ENCODE peak calls at places on chromosomes 3 and 15, in eight cellular contexts. O is endothelial cell, K is IMR-90, I is ovary, U is WERI-Rb-1, J is Calu3, L is progenitor cell of endocrine pancreas, P is GM13977. F is an unnamed sample.

GRCh38 chr3:195096484-195097330 is 174.3 kb downstream of the XXYLT1 start:
- DNase-seq in O (no peak), K (no peak), I (no peak), U (no peak), J (no peak), L (no peak), P (no peak), F (no peak)

GRCh38 chr15:40106203-40107161 is 2.2 kb downstream of the BMF start:
- DNase-seq in O (peak; percentile 49), K (peak; percentile 49), I (peak; percentile 62), U (peak; percentile 66), J (peak; percentile 70), L (peak; percentile 49), P (peak; percentile 83), F (peak; percentile 74)

GRCh38 chr3:52403271-52403841 is 41.5 kb downstream of the SEMA3G start:
- DNase-seq in O (no peak), K (no peak), I (peak; percentile 15), U (no peak), J (no peak), L (no peak), P (no peak), F (no peak)

GRCh38 chr3:27043328-27043956 is 325.7 kb downstream of the NEK10 start:
- DNase-seq in O (no peak), K (no peak), I (no peak), U (no peak), J (no peak), L (no peak), P (no peak), F (no peak)

GRCh38 chr3:150407051-150407817 is 864 bp upstream of the TSC22D2 start:
- DNase-seq in O (no peak), K (peak; percentile 22), I (no peak), U (no peak), J (no peak), L (no peak), P (peak; percentile 7), F (peak; percentile 11)

GRCh38 chr3:14989943-14990753 is 42.8 kb downstream of the NR2C2 start:
- DNase-seq in O (no peak), K (no peak), I (no peak), U (no peak), J (peak; percentile 2), L (no peak), P (no peak), F (no peak)

GRCh38 chr3:149657796-149658443 is at the start of gene WWTR1:
- DNase-seq in O (peak; percentile 81), K (peak; percentile 94), I (peak; percentile 94), U (no peak), J (peak; percentile 99), L (peak; percentile 67), P (peak; percentile 86), F (peak; percentile 85)

GRCh38 chr15:66290007-66290406 is 3.4 kb upstream of the DIS3L start:
- DNase-seq in O (no peak), K (no peak), I (no peak), U (no peak), J (no peak), L (no peak), P (no peak), F (no peak)

GRCh38 chr3:126167550-126167949 is 12.8 kb downstream of the ALDH1L1 start:
- DNase-seq in O (no peak), K (no peak), I (no peak), U (no peak), J (no peak), L (no peak), P (no peak), F (no peak)

GRCh38 chr3:110384601-110385000 is 687.0 kb upstream of the NECTIN3 start:
- DNase-seq in O (no peak), K (peak; percentile 84), I (no peak), U (no peak), J (no peak), L (no peak), P (no peak), F (no peak)

GRCh38 chr3:181568248-181568647 is 143.5 kb upstream of the SOX2 start:
- DNase-seq in O (no peak), K (no peak), I (no peak), U (no peak), J (no peak), L (no peak), P (no peak), F (no peak)

GRCh38 chr15:41892621-41893421 is 1.0 kb downstream of the SPTBN5 start:
- DNase-seq in O (no peak), K (no peak), I (no peak), U (no peak), J (no peak), L (no peak), P (peak; percentile 31), F (no peak)

GRCh38 chr15:40893019-40893723 is 1.1 kb upstream of the VPS18 start:
- DNase-seq in O (no peak), K (no peak), I (peak; percentile 55), U (no peak), J (no peak), L (no peak), P (no peak), F (no peak)

GRCh38 chr15:79644091-79644490 is 212.0 kb downstream of the MINAR1 start:
- DNase-seq in O (no peak), K (peak; percentile 85), I (no peak), U (no peak), J (no peak), L (no peak), P (no peak), F (no peak)

GRCh38 chr3:108599677-108600409 is 10.3 kb downstream of the DZIP3 start:
- DNase-seq in O (no peak), K (no peak), I (no peak), U (no peak), J (no peak), L (no peak), P (no peak), F (no peak)

GRCh38 chr3:151772825-151773480 is 39.2 kb downstream of the AADACL2 start:
- DNase-seq in O (no peak), K (no peak), I (no peak), U (no peak), J (no peak), L (no peak), P (no peak), F (no peak)

GRCh38 chr3:197017003-197017402 is 12.6 kb downstream of the MELTF start:
- DNase-seq in O (no peak), K (no peak), I (no peak), U (no peak), J (no peak), L (no peak), P (no peak), F (no peak)

GRCh38 chr15:63969652-63970421 is 76.4 kb downstream of the DAPK2 start:
- DNase-seq in O (no peak), K (no peak), I (no peak), U (no peak), J (no peak), L (no peak), P (no peak), F (no peak)

GRCh38 chr15:31214158-31214863 is 112.3 kb upstream of the KLF13 start:
- DNase-seq in O (no peak), K (no peak), I (no peak), U (no peak), J (no peak), L (no peak), P (no peak), F (no peak)
- TF ChIP-seq CTCF in O (no peak), K (no peak), I (no peak), U (no peak), J (no peak), L (no peak), P (no peak), F (no peak)

DNA sequence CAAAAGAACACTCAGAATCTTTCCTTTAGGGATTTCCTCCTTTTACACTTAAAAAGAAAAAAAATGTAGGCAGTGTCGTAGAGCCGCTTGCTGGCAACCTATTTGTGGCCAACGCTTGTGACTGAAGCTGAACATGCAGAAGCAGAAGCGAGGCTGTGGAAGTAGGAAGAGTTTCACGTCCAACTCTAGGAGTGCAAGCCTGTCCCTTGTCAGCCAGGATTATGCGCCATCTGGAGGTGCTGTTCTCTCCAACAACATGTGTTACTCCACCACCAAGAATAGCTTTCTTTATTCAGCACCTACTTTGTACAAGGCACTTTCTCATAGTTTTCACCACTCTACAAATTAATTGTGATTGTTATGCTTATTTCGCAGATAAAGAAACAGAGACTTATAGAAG is 223.2 kb upstream of the LMCD1 start:
- DNase-seq in O (no peak), K (no peak), I (no peak), U (peak; percentile 45), J (no peak), L (no peak), P (no peak), F (no peak)
- TF ChIP-seq CTCF in O (no peak), K (no peak), I (no peak), U (peak; percentile 15), J (no peak), L (no peak), P (peak; percentile 1), F (no peak)

GRCh38 chr15:98568382-98569017 is 79.8 kb upstream of the IGF1R start:
- DNase-seq in O (no peak), K (no peak), I (no peak), U (no peak), J (no peak), L (no peak), P (no peak), F (no peak)
- TF ChIP-seq CTCF in O (peak; percentile 70), K (peak; percentile 39), I (no peak), U (no peak), J (peak; percentile 58), L (peak; percentile 51), P (no peak), F (no peak)

GRCh38 chr3:133168025-133168401 is 129.8 kb downstream of the TMEM108 start:
- DNase-seq in O (no peak), K (no peak), I (no peak), U (no peak), J (no peak), L (no peak), P (no peak), F (no peak)
- TF ChIP-seq CTCF in O (peak; percentile 20), K (no peak), I (no peak), U (no peak), J (peak; percentile 18), L (no peak), P (peak; percentile 5), F (no peak)

DNA sequence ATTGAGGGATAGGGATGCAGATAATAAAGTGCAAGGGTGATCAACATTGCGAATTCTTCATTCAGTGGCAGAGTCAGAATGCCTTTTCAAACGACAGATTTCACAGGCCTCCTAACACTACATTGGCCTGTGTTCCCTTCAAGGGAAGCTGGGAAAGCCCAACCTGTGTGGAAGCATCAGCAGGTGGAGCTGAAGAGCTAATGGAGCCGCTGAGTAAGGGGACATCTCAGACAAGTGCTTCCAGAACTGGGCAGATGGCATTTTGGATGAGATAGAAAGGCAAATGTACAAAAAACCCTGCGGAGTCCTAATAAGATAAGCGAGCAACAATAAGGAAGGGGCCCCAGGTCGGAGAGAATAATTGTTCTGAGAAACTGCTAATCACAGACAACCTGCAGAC is 8.5 kb upstream of the SLC24A5 start:
- DNase-seq in O (peak; percentile 38), K (peak; percentile 30), I (no peak), U (peak; percentile 77), J (peak; percentile 9), L (peak; percentile 15), P (no peak), F (peak; percentile 4)
- TF ChIP-seq CTCF in O (no peak), K (peak; percentile 44), I (no peak), U (peak; percentile 82), J (no peak), L (peak; percentile 58), P (peak; percentile 57), F (no peak)